ENCODE peak calls at places on chromosomes 1 and 21, in seven cellular contexts. M is AG09309, O is left lung, F is Peyer's patch, W is endothelial cell, A is foreskin fibroblast, K is cardiac muscle cell. E is an unnamed sample.

GRCh38 chr1:53048960-53049573 is 12.9 kb upstream of the PODN start:
- DNase-seq in A (no peak), W (no peak), O (no peak), F (no peak), K (peak; percentile 69), M (no peak), E (no peak)

GRCh38 chr1:171220551-171221175 is 27.6 kb upstream of the FMO1 start:
- DNase-seq in O (no peak), M (no peak), F (no peak), W (peak; percentile 50), A (no peak), K (peak; percentile 46), E (peak; percentile 22)

GRCh38 chr21:39681845-39682244 is 63.1 kb upstream of the IGSF5 start:
- DNase-seq in W (no peak), A (peak; percentile 25), O (no peak), F (no peak), M (peak; percentile 84), K (no peak), E (no peak)

GRCh38 chr1:153612755-153613331 is at the start of gene S100A16:
- DNase-seq in F (peak; percentile 90), W (no peak), A (peak; percentile 80), K (peak; percentile 71), O (peak; percentile 84), M (no peak), E (peak; percentile 43)

GRCh38 chr1:20355828-20356735 is 65.4 kb downstream of the VWA5B1 start:
- DNase-seq in W (no peak), A (no peak), K (no peak), F (no peak), O (no peak), M (no peak), E (no peak)

GRCh38 chr1:179996099-179996498 is 41.5 kb downstream of the CEP350 start:
- DNase-seq in M (no peak), F (no peak), W (no peak), K (no peak), A (no peak), O (no peak), E (no peak)

GRCh38 chr1:229844675-229845074 is 218.6 kb downstream of the URB2 start:
- DNase-seq in W (no peak), M (no peak), F (no peak), A (no peak), K (peak; percentile 24), O (no peak), E (no peak)

GRCh38 chr1:119859647-119860046 is 36.7 kb downstream of the ADAM30 start:
- DNase-seq in K (no peak), M (peak; percentile 16), O (no peak), A (peak; percentile 81), W (no peak), F (no peak), E (no peak)

GRCh38 chr1:201399352-201400126 is 415 bp upstream of the LAD1 start:
- DNase-seq in K (peak; percentile 57), O (peak; percentile 47), M (no peak), A (no peak), W (no peak), F (peak; percentile 78), E (peak; percentile 88)

GRCh38 chr1:11314959-11315358 is 42.0 kb downstream of the UBIAD1 start:
- DNase-seq in O (no peak), F (no peak), K (no peak), M (no peak), A (no peak), W (no peak), E (no peak)

GRCh38 chr1:32861904-32862698 is 8.6 kb downstream of the FNDC5 start:
- DNase-seq in M (peak; percentile 3), W (no peak), O (no peak), K (no peak), F (no peak), A (peak; percentile 36), E (no peak)

GRCh38 chr1:67371681-67372080 is 58.5 kb downstream of the SERBP1 start:
- DNase-seq in F (no peak), A (no peak), M (no peak), K (no peak), O (no peak), W (no peak), E (no peak)

GRCh38 chr1:22573237-22573636 is 9.9 kb downstream of the EPHA8 start:
- DNase-seq in A (no peak), O (no peak), W (no peak), F (no peak), M (no peak), K (no peak), E (no peak)

GRCh38 chr1:92786298-92786901 is 1.5 kb upstream of the EVI5 start:
- DNase-seq in K (no peak), M (no peak), O (no peak), A (no peak), F (no peak), W (no peak), E (no peak)

GRCh38 chr1:23925279-23925678 is 12.1 kb upstream of the CNR2 start:
- DNase-seq in A (no peak), K (no peak), M (no peak), W (no peak), F (no peak), O (no peak), E (no peak)

GRCh38 chr1:233518344-233518743 is 95.6 kb upstream of the KCNK1 start:
- DNase-seq in O (no peak), F (no peak), M (no peak), W (peak; percentile 72), K (peak; percentile 61), A (no peak), E (no peak)

GRCh38 chr1:80218112-80218511 is 1211.6 kb upstream of the ADGRL4 start:
- DNase-seq in A (peak; percentile 59), O (no peak), W (peak; percentile 19), F (no peak), K (peak; percentile 55), M (no peak), E (no peak)

GRCh38 chr1:29322861-29323585 is 86.7 kb downstream of the PTPRU start:
- DNase-seq in F (no peak), M (no peak), K (no peak), O (no peak), W (no peak), A (no peak), E (no peak)

GRCh38 chr1:24855474-24855873 is 74.6 kb downstream of the RUNX3 start:
- DNase-seq in A (no peak), K (no peak), F (no peak), W (no peak), M (no peak), O (no peak), E (no peak)

GRCh38 chr1:88029142-88029541 is 654.9 kb upstream of the PKN2 start:
- DNase-seq in K (peak; percentile 38), F (no peak), M (no peak), O (no peak), A (no peak), W (no peak), E (no peak)

DNA sequence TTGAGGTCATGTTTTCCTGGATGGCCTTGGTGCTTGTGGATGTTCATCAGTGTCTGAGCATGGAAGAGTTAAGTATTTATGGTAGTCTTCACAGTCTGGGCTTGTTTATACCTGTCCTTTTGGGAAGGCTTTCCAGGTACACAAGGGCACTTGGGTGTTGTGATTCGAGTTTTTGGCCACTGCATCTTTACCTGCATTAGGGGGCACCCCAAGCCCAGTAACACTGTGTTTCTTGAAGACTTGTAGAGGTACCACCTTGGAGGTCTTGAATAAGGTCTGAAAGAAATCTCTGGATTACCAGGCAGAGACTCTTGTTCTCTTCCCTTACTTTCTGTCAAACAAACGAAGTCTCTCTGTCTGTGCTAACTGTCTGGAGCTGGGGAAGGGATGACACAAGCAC is 34.4 kb upstream of the ROR1 start:
- DNase-seq in M (no peak), F (no peak), K (no peak), O (no peak), W (no peak), A (no peak), E (no peak)
- TF ChIP-seq CTCF in M (no peak), F (no peak), K (no peak), O (no peak), W (no peak), A (no peak), E (no peak)

GRCh38 chr1:214816603-214817002 is 213.6 kb downstream of the CENPF start:
- DNase-seq in M (no peak), K (no peak), W (no peak), F (no peak), O (no peak), A (no peak), E (no peak)
- TF ChIP-seq CTCF in M (peak; percentile 8), K (no peak), W (peak; percentile 54), F (no peak), O (no peak), A (peak; percentile 18), E (peak; percentile 26)

DNA sequence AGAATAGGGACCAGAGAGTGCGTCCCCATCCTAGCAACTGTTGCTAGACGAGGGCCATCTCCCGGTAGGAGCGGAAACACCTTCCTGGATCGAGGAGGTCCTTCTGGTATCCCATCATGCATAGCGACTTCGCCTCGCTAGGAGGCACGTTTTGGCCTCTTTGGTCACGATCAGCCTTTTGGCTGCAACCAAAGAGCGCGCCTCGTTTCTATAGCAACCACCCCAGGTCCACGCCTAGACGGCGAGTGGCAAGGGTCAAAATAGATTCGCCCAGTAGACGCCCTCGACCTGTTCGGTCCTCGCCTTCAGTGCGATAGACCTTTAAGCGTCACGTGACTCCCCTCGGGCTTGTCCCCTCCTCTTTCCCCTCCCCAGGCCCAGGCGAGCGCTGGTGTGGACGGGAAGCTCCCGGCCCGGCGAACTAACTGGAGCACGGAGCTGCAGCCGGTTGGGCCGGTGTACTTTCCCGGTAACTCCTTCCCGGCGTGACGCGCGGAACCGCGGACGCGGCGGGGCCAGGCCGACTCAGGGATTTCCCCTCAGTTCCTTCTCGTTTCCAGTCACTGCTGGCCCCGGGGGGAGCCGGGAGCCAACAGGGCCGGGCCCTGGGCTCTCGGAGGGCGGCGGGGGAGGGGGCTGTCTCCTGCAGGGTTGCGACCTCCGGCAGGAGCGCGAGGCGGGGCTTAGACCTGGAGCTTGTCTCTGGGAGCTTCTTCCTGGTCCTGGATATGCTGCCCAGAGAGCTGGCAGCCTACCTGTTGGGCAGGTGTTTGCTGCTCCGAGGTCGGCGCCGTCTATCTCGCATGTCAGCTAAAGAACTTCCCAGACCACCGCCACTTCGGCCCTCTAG is at the start of gene DNAJC16:
- DNase-seq in A (peak; percentile 100), W (peak; percentile 96), F (peak; percentile 100), M (peak; percentile 100), K (peak; percentile 100), O (peak; percentile 100), E (peak; percentile 96)
- TF ChIP-seq CTCF in A (peak; percentile 29), W (no peak), F (peak; percentile 27), M (no peak), K (peak; percentile 27), O (peak; percentile 8), E (peak; percentile 32)

GRCh38 chr1:17984510-17985085 is 123.0 kb upstream of the IGSF21 start:
- DNase-seq in K (peak; percentile 47), O (no peak), W (peak; percentile 41), F (peak; percentile 68), M (no peak), A (no peak), E (peak; percentile 14)
- TF ChIP-seq CTCF in K (peak; percentile 49), O (peak; percentile 31), W (peak; percentile 91), F (peak; percentile 42), M (peak; percentile 47), A (peak; percentile 39), E (peak; percentile 74)

GRCh38 chr1:50747394-50747793 is 212.7 kb downstream of the FAF1 start:
- DNase-seq in K (no peak), F (no peak), O (no peak), M (no peak), A (no peak), W (no peak), E (no peak)
- TF ChIP-seq CTCF in K (no peak), F (no peak), O (no peak), M (no peak), A (no peak), W (no peak), E (no peak)

E was measured in progenitor cell of endocrine pancreas.